ENCODE peak calls at places on chromosomes 12 and 14, in four cellular contexts. One of them, this sample, is unnamed. For H3K36me3, the result is how much of the 10 kb centered on the place peaks cover.

GRCh38 chr12:29726321-29726692 is 57.4 kb downstream of the TMTC1 start:
- DNase-seq in gastrocnemius medialis: no peak
- DNase-seq in tibial nerve: no peak
- DNase-seq in ovary: no peak
- DNase-seq in this sample: no peak

GRCh38 chr12:22993639-22994038 is 368.7 kb downstream of the ETNK1 start:
- DNase-seq in ovary: no peak
- DNase-seq in gastrocnemius medialis: no peak
- DNase-seq in tibial nerve: no peak
- DNase-seq in this sample: no peak

GRCh38 chr12:75558262-75558661 is 46.9 kb upstream of the KRR1 start:
- DNase-seq in ovary: no peak
- DNase-seq in tibial nerve: no peak
- DNase-seq in gastrocnemius medialis: no peak
- DNase-seq in this sample: no peak

GRCh38 chr12:119180380-119181040 is 1.8 kb downstream of the HSPB8 start:
- DNase-seq in gastrocnemius medialis: peak
- DNase-seq in ovary: peak
- DNase-seq in tibial nerve: no peak
- DNase-seq in this sample: no peak

GRCh38 chr12:112906712-112907414 is at the start of gene OAS1:
- DNase-seq in gastrocnemius medialis: no peak
- DNase-seq in ovary: no peak
- DNase-seq in tibial nerve: no peak
- DNase-seq in this sample: peak

GRCh38 chr14:81826080-81826479 is 292.4 kb upstream of the SEL1L start:
- DNase-seq in tibial nerve: no peak
- DNase-seq in gastrocnemius medialis: no peak
- DNase-seq in ovary: no peak
- DNase-seq in this sample: no peak

GRCh38 chr12:32671930-32672785 is 6.9 kb upstream of the DNM1L start:
- DNase-seq in tibial nerve: no peak
- DNase-seq in gastrocnemius medialis: no peak
- DNase-seq in ovary: peak
- DNase-seq in this sample: no peak

GRCh38 chr12:112447106-112447505 is 28.4 kb downstream of the PTPN11 start:
- DNase-seq in gastrocnemius medialis: no peak
- DNase-seq in ovary: no peak
- DNase-seq in tibial nerve: no peak
- DNase-seq in this sample: no peak

GRCh38 chr12:43292699-43293098 is 259.3 kb downstream of the ADAMTS20 start:
- DNase-seq in gastrocnemius medialis: no peak
- DNase-seq in ovary: no peak
- DNase-seq in tibial nerve: no peak
- DNase-seq in this sample: no peak

GRCh38 chr14:65255029-65255545 is 152.8 kb upstream of the MAX start:
- DNase-seq in tibial nerve: no peak
- DNase-seq in gastrocnemius medialis: no peak
- DNase-seq in ovary: no peak
- DNase-seq in this sample: no peak

GRCh38 chr12:22334696-22335290 is at the start of gene ST8SIA1:
- DNase-seq in tibial nerve: peak
- DNase-seq in gastrocnemius medialis: peak
- DNase-seq in ovary: peak
- DNase-seq in this sample: peak

GRCh38 chr12:9736931-9737705 is 4.2 kb upstream of the CLECL1 start:
- DNase-seq in gastrocnemius medialis: no peak
- DNase-seq in ovary: no peak
- DNase-seq in tibial nerve: no peak
- DNase-seq in this sample: no peak

GRCh38 chr12:51886021-51886710 is 1.7 kb upstream of the ANKRD33 start:
- DNase-seq in ovary: no peak
- DNase-seq in gastrocnemius medialis: peak
- DNase-seq in tibial nerve: peak
- DNase-seq in this sample: peak

DNA sequence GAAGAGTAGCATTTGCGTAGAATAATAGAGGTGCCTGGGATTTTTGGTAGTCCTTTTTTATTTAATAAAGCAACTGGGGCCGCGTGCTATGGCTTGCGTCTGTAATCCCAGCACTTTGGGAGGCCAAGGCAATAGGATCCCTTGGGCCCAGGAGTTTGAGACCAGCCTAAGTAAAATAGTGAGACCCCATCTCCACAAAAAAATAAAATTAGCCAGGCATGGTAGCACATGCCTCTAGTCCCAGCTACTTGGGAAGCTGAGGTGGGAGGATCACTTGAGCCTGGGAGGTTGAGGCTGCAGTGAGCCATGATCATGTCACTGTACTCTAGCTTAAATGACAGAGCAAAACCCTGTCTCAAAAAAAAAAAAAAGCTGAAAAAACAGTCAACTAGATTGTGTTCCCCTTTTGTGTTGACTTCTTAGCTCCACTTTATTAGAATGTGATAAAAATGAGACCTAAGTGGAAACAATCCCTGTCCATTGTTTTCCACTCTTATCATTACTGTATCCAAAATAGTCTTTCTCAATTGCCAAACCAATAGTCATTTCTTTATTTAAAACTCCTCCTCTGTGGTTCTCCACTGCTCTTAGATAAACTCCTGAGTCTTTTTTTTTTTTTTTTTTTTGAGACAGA is 7.4 kb downstream of the PRKCH start:
- DNase-seq in ovary: no peak
- DNase-seq in gastrocnemius medialis: no peak
- DNase-seq in tibial nerve: no peak
- DNase-seq in this sample: no peak
- H3K36me3 ChIP-seq in ovary: under half
- H3K36me3 ChIP-seq in gastrocnemius medialis: under half
- H3K36me3 ChIP-seq in tibial nerve: under half
- H3K36me3 ChIP-seq in this sample: under half

DNA sequence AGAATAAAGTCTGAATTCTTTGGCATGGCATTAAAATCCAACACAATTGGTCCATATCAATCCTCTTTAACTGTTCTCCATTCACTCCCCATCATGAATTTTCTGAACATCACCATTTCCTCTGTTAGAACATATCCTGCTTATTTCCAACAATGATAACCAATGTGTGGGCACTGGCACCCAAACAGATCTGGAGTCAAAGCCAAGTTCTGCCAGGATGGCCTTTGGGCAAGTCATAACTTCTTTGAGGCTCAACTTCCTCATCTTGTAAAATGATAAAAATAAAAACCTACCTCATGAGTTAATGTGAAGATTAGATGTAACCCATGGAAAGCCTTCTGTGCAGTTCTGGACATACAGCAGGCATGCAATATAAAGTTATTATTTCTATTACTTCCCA is 12.5 kb downstream of the PAWR start:
- DNase-seq in tibial nerve: no peak
- DNase-seq in gastrocnemius medialis: no peak
- DNase-seq in ovary: no peak
- DNase-seq in this sample: no peak
- H3K4me3 ChIP-seq in tibial nerve: no peak
- H3K4me3 ChIP-seq in gastrocnemius medialis: no peak
- H3K4me3 ChIP-seq in ovary: no peak
- H3K4me3 ChIP-seq in this sample: no peak

GRCh38 chr12:47711448-47711847 is 5.6 kb upstream of the RPAP3 start:
- DNase-seq in gastrocnemius medialis: no peak
- DNase-seq in ovary: no peak
- DNase-seq in tibial nerve: no peak
- DNase-seq in this sample: no peak
- H3K36me3 ChIP-seq in gastrocnemius medialis: under half
- H3K36me3 ChIP-seq in ovary: under half
- H3K36me3 ChIP-seq in tibial nerve: under half
- H3K36me3 ChIP-seq in this sample: under half

GRCh38 chr12:14959463-14959862 is 1.9 kb downstream of the ARHGDIB start:
- DNase-seq in gastrocnemius medialis: no peak
- DNase-seq in ovary: no peak
- DNase-seq in tibial nerve: no peak
- DNase-seq in this sample: no peak
- H3K4me3 ChIP-seq in gastrocnemius medialis: peak
- H3K4me3 ChIP-seq in ovary: no peak
- H3K4me3 ChIP-seq in tibial nerve: peak
- H3K4me3 ChIP-seq in this sample: peak

GRCh38 chr12:96271469-96272199 is 77.5 kb downstream of the ELK3 start:
- DNase-seq in gastrocnemius medialis: no peak
- DNase-seq in tibial nerve: no peak
- DNase-seq in ovary: no peak
- DNase-seq in this sample: no peak

DNA sequence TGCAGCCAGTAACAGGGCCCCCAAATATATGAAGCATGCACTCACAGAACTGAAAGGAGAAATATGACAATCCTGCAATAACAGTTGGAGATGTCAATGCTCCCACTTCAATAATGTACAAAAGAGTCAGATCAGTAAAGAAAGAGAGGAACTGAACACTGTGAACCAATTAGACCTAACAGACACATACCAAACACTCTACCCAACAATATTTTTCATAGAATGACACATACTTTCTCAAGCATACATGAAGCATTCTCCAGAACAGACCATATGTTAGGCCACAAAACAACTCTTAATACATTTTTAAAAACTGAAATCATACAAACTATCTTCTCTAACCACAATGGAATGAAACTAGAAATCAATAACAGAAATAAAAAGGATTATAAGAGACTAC is 80.2 kb downstream of the ELK3 start:
- DNase-seq in gastrocnemius medialis: no peak
- DNase-seq in ovary: no peak
- DNase-seq in tibial nerve: no peak
- DNase-seq in this sample: no peak
- H3K36me3 ChIP-seq in gastrocnemius medialis: under half
- H3K36me3 ChIP-seq in ovary: under half
- H3K36me3 ChIP-seq in tibial nerve: under half
- H3K36me3 ChIP-seq in this sample: under half

GRCh38 chr14:49598479-49599301 is at the start of gene LRR1:
- DNase-seq in ovary: peak
- DNase-seq in tibial nerve: peak
- DNase-seq in gastrocnemius medialis: peak
- DNase-seq in this sample: peak
- H3K4me3 ChIP-seq in ovary: peak
- H3K4me3 ChIP-seq in tibial nerve: peak
- H3K4me3 ChIP-seq in gastrocnemius medialis: peak
- H3K4me3 ChIP-seq in this sample: peak